ENCODE peak calls at places on chromosomes 4 and X, in six cellular contexts. One of them, this sample, is unnamed.

GRCh38 chr4:79176351-79176750 is 149.5 kb downstream of the NAA11 start:
- DNase-seq in esophagus muscularis mucosa: no peak
- DNase-seq in A549: no peak
- DNase-seq in heart left ventricle: no peak
- DNase-seq in endothelial cell of umbilical vein: no peak
- DNase-seq in ovary: no peak
- DNase-seq in this sample: no peak

GRCh38 chr4:107831140-107831539 is 6.4 kb downstream of the SGMS2 start:
- DNase-seq in esophagus muscularis mucosa: no peak
- DNase-seq in A549: no peak
- DNase-seq in heart left ventricle: no peak
- DNase-seq in endothelial cell of umbilical vein: no peak
- DNase-seq in ovary: no peak
- DNase-seq in this sample: no peak

GRCh38 chr4:30836231-30836630 is 116.1 kb downstream of the PCDH7 start:
- DNase-seq in esophagus muscularis mucosa: no peak
- DNase-seq in A549: no peak
- DNase-seq in heart left ventricle: no peak
- DNase-seq in endothelial cell of umbilical vein: peak; percentile 43
- DNase-seq in ovary: no peak
- DNase-seq in this sample: no peak

GRCh38 chr4:61493041-61493440 is 292.9 kb downstream of the ADGRL3 start:
- DNase-seq in esophagus muscularis mucosa: no peak
- DNase-seq in A549: no peak
- DNase-seq in heart left ventricle: no peak
- DNase-seq in endothelial cell of umbilical vein: no peak
- DNase-seq in ovary: no peak
- DNase-seq in this sample: no peak

GRCh38 chr4:114598191-114599121 is at the start of gene UGT8:
- DNase-seq in esophagus muscularis mucosa: no peak
- DNase-seq in A549: peak; percentile 5
- DNase-seq in heart left ventricle: no peak
- DNase-seq in endothelial cell of umbilical vein: peak; percentile 11
- DNase-seq in ovary: no peak
- DNase-seq in this sample: peak; percentile 0

GRCh38 chrX:10602646-10603045 is 17.7 kb downstream of the MID1 start:
- DNase-seq in esophagus muscularis mucosa: no peak
- DNase-seq in A549: peak; percentile 48
- DNase-seq in heart left ventricle: no peak
- DNase-seq in endothelial cell of umbilical vein: no peak
- DNase-seq in ovary: no peak
- DNase-seq in this sample: no peak

GRCh38 chrX:98299785-98300184 is 1416.1 kb downstream of the RPA4 start:
- DNase-seq in esophagus muscularis mucosa: no peak
- DNase-seq in A549: peak; percentile 1
- DNase-seq in heart left ventricle: no peak
- DNase-seq in endothelial cell of umbilical vein: peak; percentile 12
- DNase-seq in ovary: no peak
- DNase-seq in this sample: no peak

GRCh38 chrX:51407520-51408409 is 75.1 kb downstream of the NUDT10 start:
- DNase-seq in esophagus muscularis mucosa: no peak
- DNase-seq in A549: no peak
- DNase-seq in heart left ventricle: no peak
- DNase-seq in endothelial cell of umbilical vein: no peak
- DNase-seq in ovary: no peak
- DNase-seq in this sample: no peak

GRCh38 chrX:17859609-17860178 is 1.4 kb downstream of the RAI2 start:
- DNase-seq in esophagus muscularis mucosa: no peak
- DNase-seq in A549: no peak
- DNase-seq in heart left ventricle: no peak
- DNase-seq in endothelial cell of umbilical vein: no peak
- DNase-seq in ovary: peak; percentile 47
- DNase-seq in this sample: no peak

GRCh38 chr4:48047421-48047844 is 30.9 kb downstream of the NIPAL1 start:
- DNase-seq in esophagus muscularis mucosa: no peak
- DNase-seq in A549: no peak
- DNase-seq in heart left ventricle: no peak
- DNase-seq in endothelial cell of umbilical vein: no peak
- DNase-seq in ovary: no peak
- DNase-seq in this sample: no peak

GRCh38 chr4:25857403-25857802 is 5.4 kb downstream of the SEL1L3 start:
- DNase-seq in esophagus muscularis mucosa: no peak
- DNase-seq in A549: peak; percentile 25
- DNase-seq in heart left ventricle: no peak
- DNase-seq in endothelial cell of umbilical vein: no peak
- DNase-seq in ovary: no peak
- DNase-seq in this sample: no peak

GRCh38 chr4:3220586-3221494 is 28.1 kb upstream of the MSANTD1 start:
- DNase-seq in esophagus muscularis mucosa: no peak
- DNase-seq in A549: no peak
- DNase-seq in heart left ventricle: no peak
- DNase-seq in endothelial cell of umbilical vein: no peak
- DNase-seq in ovary: peak; percentile 17
- DNase-seq in this sample: no peak

GRCh38 chrX:102846544-102847236 is 90.4 kb upstream of the RAB40AL start:
- DNase-seq in esophagus muscularis mucosa: no peak
- DNase-seq in A549: no peak
- DNase-seq in heart left ventricle: no peak
- DNase-seq in endothelial cell of umbilical vein: no peak
- DNase-seq in ovary: no peak
- DNase-seq in this sample: no peak

GRCh38 chr4:5478697-5479096 is 229.7 kb downstream of the EVC2 start:
- DNase-seq in esophagus muscularis mucosa: no peak
- DNase-seq in A549: no peak
- DNase-seq in heart left ventricle: no peak
- DNase-seq in endothelial cell of umbilical vein: no peak
- DNase-seq in ovary: no peak
- DNase-seq in this sample: no peak

GRCh38 chr4:55398461-55398860 is 2.7 kb downstream of the TMEM165 start:
- DNase-seq in esophagus muscularis mucosa: no peak
- DNase-seq in A549: no peak
- DNase-seq in heart left ventricle: no peak
- DNase-seq in endothelial cell of umbilical vein: no peak
- DNase-seq in ovary: no peak
- DNase-seq in this sample: no peak

GRCh38 chrX:12901486-12901885 is 4.9 kb upstream of the TLR8 start:
- DNase-seq in esophagus muscularis mucosa: no peak
- DNase-seq in A549: peak; percentile 61
- DNase-seq in heart left ventricle: peak; percentile 25
- DNase-seq in endothelial cell of umbilical vein: peak; percentile 41
- DNase-seq in ovary: peak; percentile 74
- DNase-seq in this sample: no peak

GRCh38 chr4:126583509-126583908 is 1049.2 kb upstream of the INTU start:
- DNase-seq in esophagus muscularis mucosa: no peak
- DNase-seq in A549: peak; percentile 3
- DNase-seq in heart left ventricle: no peak
- DNase-seq in endothelial cell of umbilical vein: peak; percentile 6
- DNase-seq in ovary: no peak
- DNase-seq in this sample: no peak

GRCh38 chr4:148447672-148448071 is 5.5 kb upstream of the NR3C2 start:
- DNase-seq in esophagus muscularis mucosa: no peak
- DNase-seq in A549: no peak
- DNase-seq in heart left ventricle: no peak
- DNase-seq in endothelial cell of umbilical vein: peak; percentile 39
- DNase-seq in ovary: no peak
- DNase-seq in this sample: no peak

GRCh38 chr4:2009651-2010233 is 968 bp upstream of the NELFA start:
- DNase-seq in esophagus muscularis mucosa: peak; percentile 90
- DNase-seq in A549: peak; percentile 73
- DNase-seq in heart left ventricle: peak; percentile 38
- DNase-seq in endothelial cell of umbilical vein: peak; percentile 78
- DNase-seq in ovary: peak; percentile 72
- DNase-seq in this sample: no peak

GRCh38 chr4:17489721-17490120 is 22.2 kb downstream of the QDPR start:
- DNase-seq in esophagus muscularis mucosa: no peak
- DNase-seq in A549: no peak
- DNase-seq in heart left ventricle: no peak
- DNase-seq in endothelial cell of umbilical vein: no peak
- DNase-seq in ovary: no peak
- DNase-seq in this sample: no peak

GRCh38 chrX:72621619-72622485 is 49.2 kb upstream of the HDAC8 start:
- DNase-seq in esophagus muscularis mucosa: no peak
- DNase-seq in A549: peak; percentile 15
- DNase-seq in heart left ventricle: no peak
- DNase-seq in endothelial cell of umbilical vein: peak; percentile 66
- DNase-seq in ovary: no peak
- DNase-seq in this sample: no peak

GRCh38 chrX:67545772-67546495 is 2.1 kb downstream of the AR start:
- DNase-seq in esophagus muscularis mucosa: no peak
- DNase-seq in A549: peak; percentile 18
- DNase-seq in heart left ventricle: peak; percentile 12
- DNase-seq in endothelial cell of umbilical vein: peak; percentile 41
- DNase-seq in ovary: peak; percentile 60
- DNase-seq in this sample: no peak

GRCh38 chr4:131370846-131371245 is 1778.2 kb upstream of the PCDH10 start:
- DNase-seq in esophagus muscularis mucosa: no peak
- DNase-seq in A549: no peak
- DNase-seq in heart left ventricle: no peak
- DNase-seq in endothelial cell of umbilical vein: no peak
- DNase-seq in ovary: no peak
- DNase-seq in this sample: no peak

GRCh38 chr4:136036744-136037143 is 1495.5 kb downstream of the PCDH18 start:
- DNase-seq in esophagus muscularis mucosa: no peak
- DNase-seq in A549: peak; percentile 49
- DNase-seq in heart left ventricle: no peak
- DNase-seq in endothelial cell of umbilical vein: no peak
- DNase-seq in ovary: no peak
- DNase-seq in this sample: no peak

GRCh38 chr4:151325320-151326246 is at the start of gene SH3D19:
- DNase-seq in esophagus muscularis mucosa: peak; percentile 93
- DNase-seq in A549: peak; percentile 84
- DNase-seq in heart left ventricle: peak; percentile 83
- DNase-seq in endothelial cell of umbilical vein: peak; percentile 91
- DNase-seq in ovary: peak; percentile 81
- DNase-seq in this sample: no peak

GRCh38 chr4:14446311-14446710 is 556.0 kb upstream of the CPEB2 start:
- DNase-seq in esophagus muscularis mucosa: no peak
- DNase-seq in A549: no peak
- DNase-seq in heart left ventricle: no peak
- DNase-seq in endothelial cell of umbilical vein: no peak
- DNase-seq in ovary: no peak
- DNase-seq in this sample: no peak

GRCh38 chr4:34181891-34182290 is 2062.4 kb downstream of the ARAP2 start:
- DNase-seq in esophagus muscularis mucosa: no peak
- DNase-seq in A549: peak; percentile 89
- DNase-seq in heart left ventricle: no peak
- DNase-seq in endothelial cell of umbilical vein: no peak
- DNase-seq in ovary: no peak
- DNase-seq in this sample: no peak

GRCh38 chr4:150127757-150128156 is 49.5 kb downstream of the DCLK2 start:
- DNase-seq in esophagus muscularis mucosa: no peak
- DNase-seq in A549: no peak
- DNase-seq in heart left ventricle: no peak
- DNase-seq in endothelial cell of umbilical vein: no peak
- DNase-seq in ovary: no peak
- DNase-seq in this sample: no peak

GRCh38 chr4:110620352-110621327 is 2.2 kb downstream of the PITX2 start:
- DNase-seq in esophagus muscularis mucosa: no peak
- DNase-seq in A549: no peak
- DNase-seq in heart left ventricle: no peak
- DNase-seq in endothelial cell of umbilical vein: peak; percentile 40
- DNase-seq in ovary: no peak
- DNase-seq in this sample: no peak

GRCh38 chr4:5883916-5884315 is 9.0 kb downstream of the CRMP1 start:
- DNase-seq in esophagus muscularis mucosa: no peak
- DNase-seq in A549: no peak
- DNase-seq in heart left ventricle: no peak
- DNase-seq in endothelial cell of umbilical vein: no peak
- DNase-seq in ovary: no peak
- DNase-seq in this sample: no peak

GRCh38 chrX:130110379-130111219 is at the start of gene ELF4:
- DNase-seq in esophagus muscularis mucosa: no peak
- DNase-seq in A549: peak; percentile 70
- DNase-seq in heart left ventricle: peak; percentile 41
- DNase-seq in endothelial cell of umbilical vein: no peak
- DNase-seq in ovary: peak; percentile 64
- DNase-seq in this sample: peak; percentile 9

GRCh38 chrX:11137543-11138139 is 26.5 kb downstream of the HCCS start:
- DNase-seq in esophagus muscularis mucosa: no peak
- DNase-seq in A549: peak; percentile 23
- DNase-seq in heart left ventricle: no peak
- DNase-seq in endothelial cell of umbilical vein: peak; percentile 45
- DNase-seq in ovary: no peak
- DNase-seq in this sample: no peak

GRCh38 chr4:86092684-86093083 is 267.2 kb downstream of the MAPK10 start:
- DNase-seq in esophagus muscularis mucosa: no peak
- DNase-seq in A549: peak; percentile 63
- DNase-seq in heart left ventricle: no peak
- DNase-seq in endothelial cell of umbilical vein: peak; percentile 27
- DNase-seq in ovary: no peak
- DNase-seq in this sample: no peak

GRCh38 chrX:134659761-134660160 is 1.5 kb upstream of the PLAC1 start:
- DNase-seq in esophagus muscularis mucosa: no peak
- DNase-seq in A549: no peak
- DNase-seq in heart left ventricle: no peak
- DNase-seq in endothelial cell of umbilical vein: no peak
- DNase-seq in ovary: no peak
- DNase-seq in this sample: no peak
- TF ChIP-seq POLR2A in esophagus muscularis mucosa: no peak
- TF ChIP-seq POLR2A in A549: no peak
- TF ChIP-seq POLR2A in heart left ventricle: no peak
- TF ChIP-seq POLR2A in endothelial cell of umbilical vein: no peak
- TF ChIP-seq POLR2A in ovary: no peak
- TF ChIP-seq POLR2A in this sample: no peak

DNA sequence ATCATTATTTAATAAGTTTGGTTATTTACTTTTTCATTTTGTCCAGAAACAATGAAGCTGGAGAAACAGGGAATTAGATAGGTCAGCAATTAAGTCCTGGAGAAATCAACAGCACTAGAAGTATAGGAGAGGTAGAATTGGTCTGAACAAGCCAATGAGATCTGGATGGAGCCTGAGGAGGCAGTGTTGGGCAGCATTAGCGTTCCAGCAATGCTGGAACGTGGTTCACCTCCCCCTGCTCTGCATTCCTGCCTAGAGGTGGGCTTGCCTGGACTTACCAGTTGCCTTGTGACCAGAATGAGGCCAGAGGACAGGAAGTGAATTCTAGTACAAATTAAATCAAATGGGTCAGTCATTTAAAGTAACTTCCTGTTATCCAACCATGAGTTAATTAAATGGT is 4.6 kb downstream of the RASSF6 start:
- DNase-seq in esophagus muscularis mucosa: no peak
- DNase-seq in A549: no peak
- DNase-seq in heart left ventricle: no peak
- DNase-seq in endothelial cell of umbilical vein: no peak
- DNase-seq in ovary: no peak
- DNase-seq in this sample: no peak
- TF ChIP-seq CTCF in esophagus muscularis mucosa: no peak
- TF ChIP-seq CTCF in A549: no peak
- TF ChIP-seq CTCF in heart left ventricle: no peak
- TF ChIP-seq CTCF in endothelial cell of umbilical vein: no peak
- TF ChIP-seq CTCF in ovary: no peak
- TF ChIP-seq CTCF in this sample: no peak

GRCh38 chrX:124646403-124646802 is 300.0 kb downstream of the SH2D1A start:
- DNase-seq in esophagus muscularis mucosa: no peak
- DNase-seq in A549: no peak
- DNase-seq in heart left ventricle: no peak
- DNase-seq in endothelial cell of umbilical vein: no peak
- DNase-seq in ovary: no peak
- DNase-seq in this sample: no peak
- H3K27ac ChIP-seq in esophagus muscularis mucosa: no peak overlapping the region
- H3K27ac ChIP-seq in A549: no peak overlapping the region
- H3K27ac ChIP-seq in heart left ventricle: no peak overlapping the region
- H3K27ac ChIP-seq in endothelial cell of umbilical vein: no peak overlapping the region
- H3K27ac ChIP-seq in ovary: no peak overlapping the region
- H3K27ac ChIP-seq in this sample: no peak overlapping the region

GRCh38 chrX:54529559-54530357 is at the start of gene GNL3L:
- DNase-seq in esophagus muscularis mucosa: peak; percentile 96
- DNase-seq in A549: peak; percentile 92
- DNase-seq in heart left ventricle: peak; percentile 86
- DNase-seq in endothelial cell of umbilical vein: peak; percentile 78
- DNase-seq in ovary: peak; percentile 90
- DNase-seq in this sample: peak; percentile 47
- TF ChIP-seq POLR2A in esophagus muscularis mucosa: no peak
- TF ChIP-seq POLR2A in A549: peak; percentile 61
- TF ChIP-seq POLR2A in heart left ventricle: peak; percentile 55
- TF ChIP-seq POLR2A in endothelial cell of umbilical vein: peak; percentile 79
- TF ChIP-seq POLR2A in ovary: peak; percentile 47
- TF ChIP-seq POLR2A in this sample: no peak

This sample was measured in esophagus squamous epithelium.